ENCODE peak calls at places on chromosomes 4 and X, in ten cellular contexts. One of them, this sample, is unnamed.

GRCh38 chrX:48818098-48818497 is 8.2 kb upstream of the ERAS start:
- DNase-seq in left ventricle myocardium inferior: no peak
- DNase-seq in neural crest cell: no peak
- DNase-seq in cardiac muscle cell: no peak
- DNase-seq in right atrium auricular region: no peak
- DNase-seq in astrocyte of the spinal cord: no peak
- DNase-seq in AG09319: no peak
- DNase-seq in foreskin fibroblast: no peak
- DNase-seq in dorsolateral prefrontal cortex: no peak
- DNase-seq in A549: no peak
- DNase-seq in this sample: no peak

GRCh38 chr4:30929649-30930048 is 209.5 kb downstream of the PCDH7 start:
- DNase-seq in left ventricle myocardium inferior: no peak
- DNase-seq in neural crest cell: no peak
- DNase-seq in cardiac muscle cell: no peak
- DNase-seq in right atrium auricular region: no peak
- DNase-seq in astrocyte of the spinal cord: no peak
- DNase-seq in AG09319: no peak
- DNase-seq in foreskin fibroblast: no peak
- DNase-seq in dorsolateral prefrontal cortex: no peak
- DNase-seq in A549: no peak
- DNase-seq in this sample: no peak

GRCh38 chr4:38762560-38762959 is 20.2 kb downstream of the TLR10 start:
- DNase-seq in left ventricle myocardium inferior: no peak
- DNase-seq in neural crest cell: no peak
- DNase-seq in cardiac muscle cell: no peak
- DNase-seq in right atrium auricular region: no peak
- DNase-seq in astrocyte of the spinal cord: no peak
- DNase-seq in AG09319: no peak
- DNase-seq in foreskin fibroblast: no peak
- DNase-seq in dorsolateral prefrontal cortex: no peak
- DNase-seq in A549: no peak
- DNase-seq in this sample: no peak

GRCh38 chr4:88465653-88466192 is 8.8 kb downstream of the HERC5 start:
- DNase-seq in left ventricle myocardium inferior: no peak
- DNase-seq in neural crest cell: no peak
- DNase-seq in cardiac muscle cell: no peak
- DNase-seq in right atrium auricular region: no peak
- DNase-seq in astrocyte of the spinal cord: no peak
- DNase-seq in AG09319: no peak
- DNase-seq in foreskin fibroblast: no peak
- DNase-seq in dorsolateral prefrontal cortex: no peak
- DNase-seq in A549: no peak
- DNase-seq in this sample: no peak

GRCh38 chr4:151614532-151614931 is 146.3 kb downstream of the GATB start:
- DNase-seq in left ventricle myocardium inferior: no peak
- DNase-seq in neural crest cell: no peak
- DNase-seq in cardiac muscle cell: no peak
- DNase-seq in right atrium auricular region: no peak
- DNase-seq in astrocyte of the spinal cord: no peak
- DNase-seq in AG09319: no peak
- DNase-seq in foreskin fibroblast: no peak
- DNase-seq in dorsolateral prefrontal cortex: no peak
- DNase-seq in A549: no peak
- DNase-seq in this sample: peak; percentile 62

GRCh38 chrX:1581132-1581531 is 10.3 kb upstream of the AKAP17A start:
- DNase-seq in left ventricle myocardium inferior: no peak
- DNase-seq in neural crest cell: peak; percentile 64
- DNase-seq in cardiac muscle cell: peak; percentile 23
- DNase-seq in right atrium auricular region: peak; percentile 59
- DNase-seq in astrocyte of the spinal cord: peak; percentile 20
- DNase-seq in AG09319: no peak
- DNase-seq in foreskin fibroblast: no peak
- DNase-seq in dorsolateral prefrontal cortex: no peak
- DNase-seq in A549: peak; percentile 71
- DNase-seq in this sample: no peak

GRCh38 chr4:112973897-112974296 is 75.6 kb upstream of the ANK2 start:
- DNase-seq in left ventricle myocardium inferior: no peak
- DNase-seq in neural crest cell: no peak
- DNase-seq in cardiac muscle cell: no peak
- DNase-seq in right atrium auricular region: no peak
- DNase-seq in astrocyte of the spinal cord: no peak
- DNase-seq in AG09319: no peak
- DNase-seq in foreskin fibroblast: peak; percentile 20
- DNase-seq in dorsolateral prefrontal cortex: no peak
- DNase-seq in A549: no peak
- DNase-seq in this sample: no peak

GRCh38 chrX:41445171-41445570 is 2.0 kb upstream of the NYX start:
- DNase-seq in left ventricle myocardium inferior: no peak
- DNase-seq in neural crest cell: no peak
- DNase-seq in cardiac muscle cell: no peak
- DNase-seq in right atrium auricular region: no peak
- DNase-seq in astrocyte of the spinal cord: no peak
- DNase-seq in AG09319: no peak
- DNase-seq in foreskin fibroblast: no peak
- DNase-seq in dorsolateral prefrontal cortex: no peak
- DNase-seq in A549: no peak
- DNase-seq in this sample: no peak

GRCh38 chrX:48695524-48695875 is 1.0 kb upstream of the SUV39H1 start:
- DNase-seq in left ventricle myocardium inferior: no peak
- DNase-seq in neural crest cell: no peak
- DNase-seq in cardiac muscle cell: no peak
- DNase-seq in right atrium auricular region: no peak
- DNase-seq in astrocyte of the spinal cord: no peak
- DNase-seq in AG09319: no peak
- DNase-seq in foreskin fibroblast: peak; percentile 18
- DNase-seq in dorsolateral prefrontal cortex: no peak
- DNase-seq in A549: no peak
- DNase-seq in this sample: no peak

GRCh38 chr4:7679431-7679830 is 244.7 kb upstream of the PSAPL1 start:
- DNase-seq in left ventricle myocardium inferior: no peak
- DNase-seq in neural crest cell: no peak
- DNase-seq in cardiac muscle cell: no peak
- DNase-seq in right atrium auricular region: no peak
- DNase-seq in astrocyte of the spinal cord: no peak
- DNase-seq in AG09319: no peak
- DNase-seq in foreskin fibroblast: no peak
- DNase-seq in dorsolateral prefrontal cortex: no peak
- DNase-seq in A549: no peak
- DNase-seq in this sample: no peak

GRCh38 chr4:87525636-87526035 is 3.5 kb downstream of the SPARCL1 start:
- DNase-seq in left ventricle myocardium inferior: no peak
- DNase-seq in neural crest cell: no peak
- DNase-seq in cardiac muscle cell: no peak
- DNase-seq in right atrium auricular region: no peak
- DNase-seq in astrocyte of the spinal cord: no peak
- DNase-seq in AG09319: no peak
- DNase-seq in foreskin fibroblast: peak; percentile 34
- DNase-seq in dorsolateral prefrontal cortex: no peak
- DNase-seq in A549: no peak
- DNase-seq in this sample: peak; percentile 62

GRCh38 chrX:52988985-52989917 is 30.9 kb upstream of the FAM156A start:
- DNase-seq in left ventricle myocardium inferior: no peak
- DNase-seq in neural crest cell: no peak
- DNase-seq in cardiac muscle cell: no peak
- DNase-seq in right atrium auricular region: peak; percentile 38
- DNase-seq in astrocyte of the spinal cord: no peak
- DNase-seq in AG09319: no peak
- DNase-seq in foreskin fibroblast: no peak
- DNase-seq in dorsolateral prefrontal cortex: no peak
- DNase-seq in A549: no peak
- DNase-seq in this sample: no peak

GRCh38 chrX:153648358-153649177 is 1.6 kb downstream of the DUSP9 start:
- DNase-seq in left ventricle myocardium inferior: no peak
- DNase-seq in neural crest cell: no peak
- DNase-seq in cardiac muscle cell: no peak
- DNase-seq in right atrium auricular region: no peak
- DNase-seq in astrocyte of the spinal cord: no peak
- DNase-seq in AG09319: no peak
- DNase-seq in foreskin fibroblast: no peak
- DNase-seq in dorsolateral prefrontal cortex: no peak
- DNase-seq in A549: no peak
- DNase-seq in this sample: no peak

GRCh38 chrX:153650959-153651358 is 4.0 kb downstream of the DUSP9 start:
- DNase-seq in left ventricle myocardium inferior: no peak
- DNase-seq in neural crest cell: no peak
- DNase-seq in cardiac muscle cell: no peak
- DNase-seq in right atrium auricular region: no peak
- DNase-seq in astrocyte of the spinal cord: no peak
- DNase-seq in AG09319: no peak
- DNase-seq in foreskin fibroblast: no peak
- DNase-seq in dorsolateral prefrontal cortex: no peak
- DNase-seq in A549: no peak
- DNase-seq in this sample: no peak

GRCh38 chrX:153649915-153650782 is 3.1 kb downstream of the DUSP9 start:
- DNase-seq in left ventricle myocardium inferior: no peak
- DNase-seq in neural crest cell: no peak
- DNase-seq in cardiac muscle cell: no peak
- DNase-seq in right atrium auricular region: no peak
- DNase-seq in astrocyte of the spinal cord: no peak
- DNase-seq in AG09319: no peak
- DNase-seq in foreskin fibroblast: no peak
- DNase-seq in dorsolateral prefrontal cortex: peak; percentile 4
- DNase-seq in A549: no peak
- DNase-seq in this sample: no peak

GRCh38 chrX:153647461-153648357 is 706 bp downstream of the DUSP9 start:
- DNase-seq in left ventricle myocardium inferior: no peak
- DNase-seq in neural crest cell: no peak
- DNase-seq in cardiac muscle cell: no peak
- DNase-seq in right atrium auricular region: no peak
- DNase-seq in astrocyte of the spinal cord: no peak
- DNase-seq in AG09319: no peak
- DNase-seq in foreskin fibroblast: peak; percentile 10
- DNase-seq in dorsolateral prefrontal cortex: no peak
- DNase-seq in A549: no peak
- DNase-seq in this sample: no peak

DNA sequence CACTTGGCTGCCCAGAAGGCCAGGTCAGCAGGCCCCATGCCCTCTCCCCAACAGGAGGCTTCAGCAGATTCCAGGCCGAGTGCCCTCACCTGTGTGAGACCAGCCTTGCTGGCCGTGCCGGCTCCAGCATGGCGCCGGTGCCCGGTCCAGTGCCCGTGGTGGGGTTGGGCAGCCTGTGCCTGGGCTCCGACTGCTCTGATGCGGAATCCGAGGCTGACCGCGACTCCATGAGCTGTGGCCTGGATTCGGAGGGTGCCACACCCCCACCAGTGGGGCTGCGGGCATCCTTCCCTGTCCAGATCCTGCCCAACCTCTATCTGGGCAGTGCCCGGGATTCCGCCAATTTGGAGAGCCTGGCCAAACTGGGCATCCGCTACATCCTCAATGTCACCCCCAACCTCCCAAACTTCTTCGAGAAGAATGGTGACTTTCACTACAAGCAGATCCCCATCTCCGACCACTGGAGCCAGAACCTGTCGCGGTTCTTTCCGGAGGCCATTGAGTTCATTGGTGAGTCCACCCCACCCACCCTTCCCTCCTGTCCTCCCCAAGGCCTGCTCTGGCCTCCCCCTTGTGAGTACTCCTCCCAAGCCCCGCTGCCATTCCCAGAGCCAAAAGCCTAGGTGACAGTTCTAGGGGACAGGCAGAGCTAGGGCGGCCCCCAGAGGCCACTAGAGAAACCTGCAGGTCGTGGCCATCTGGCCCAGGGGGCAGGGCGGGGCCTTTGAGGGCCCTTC is 2.3 kb downstream of the DUSP9 start:
- DNase-seq in left ventricle myocardium inferior: no peak
- DNase-seq in neural crest cell: no peak
- DNase-seq in cardiac muscle cell: peak; percentile 48
- DNase-seq in right atrium auricular region: no peak
- DNase-seq in astrocyte of the spinal cord: no peak
- DNase-seq in AG09319: no peak
- DNase-seq in foreskin fibroblast: peak; percentile 15
- DNase-seq in dorsolateral prefrontal cortex: no peak
- DNase-seq in A549: peak; percentile 69
- DNase-seq in this sample: no peak
- TF ChIP-seq CTCF in left ventricle myocardium inferior: peak; percentile 49
- TF ChIP-seq CTCF in neural crest cell: peak; percentile 47
- TF ChIP-seq CTCF in cardiac muscle cell: peak; percentile 29
- TF ChIP-seq CTCF in right atrium auricular region: peak; percentile 9
- TF ChIP-seq CTCF in astrocyte of the spinal cord: peak; percentile 36
- TF ChIP-seq CTCF in AG09319: peak; percentile 5
- TF ChIP-seq CTCF in foreskin fibroblast: no peak
- TF ChIP-seq CTCF in dorsolateral prefrontal cortex: no peak
- TF ChIP-seq CTCF in A549: peak; percentile 31
- TF ChIP-seq CTCF in this sample: peak; percentile 39

DNA sequence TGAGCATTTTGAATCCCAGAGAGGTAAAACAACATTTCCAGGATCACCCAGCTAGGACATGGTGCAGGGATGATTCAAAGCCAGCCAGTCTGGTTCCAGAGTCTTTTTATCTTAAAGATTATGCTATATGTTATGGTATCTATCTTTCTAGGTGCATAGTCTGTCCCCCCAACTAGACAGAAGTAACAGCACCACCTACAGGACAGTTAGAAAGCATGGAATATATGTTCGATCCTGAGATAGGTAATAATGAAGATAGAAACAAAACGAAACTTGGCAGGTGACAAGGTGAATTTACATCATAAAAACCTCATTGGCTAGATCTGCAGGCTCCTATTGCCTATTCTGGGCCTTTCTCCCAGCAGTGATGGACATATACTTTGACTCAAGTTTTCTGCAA is 723.2 kb downstream of the SMARCA1 start:
- DNase-seq in left ventricle myocardium inferior: no peak
- DNase-seq in neural crest cell: no peak
- DNase-seq in cardiac muscle cell: no peak
- DNase-seq in right atrium auricular region: no peak
- DNase-seq in astrocyte of the spinal cord: no peak
- DNase-seq in AG09319: no peak
- DNase-seq in foreskin fibroblast: no peak
- DNase-seq in dorsolateral prefrontal cortex: no peak
- DNase-seq in A549: no peak
- DNase-seq in this sample: no peak
- TF ChIP-seq CTCF in left ventricle myocardium inferior: no peak
- TF ChIP-seq CTCF in neural crest cell: peak; percentile 55
- TF ChIP-seq CTCF in cardiac muscle cell: no peak
- TF ChIP-seq CTCF in right atrium auricular region: no peak
- TF ChIP-seq CTCF in astrocyte of the spinal cord: no peak
- TF ChIP-seq CTCF in AG09319: no peak
- TF ChIP-seq CTCF in foreskin fibroblast: no peak
- TF ChIP-seq CTCF in dorsolateral prefrontal cortex: no peak
- TF ChIP-seq CTCF in A549: peak; percentile 17
- TF ChIP-seq CTCF in this sample: no peak

GRCh38 chr4:142660728-142661127 is 185.4 kb downstream of the INPP4B start:
- DNase-seq in left ventricle myocardium inferior: no peak
- DNase-seq in neural crest cell: no peak
- DNase-seq in cardiac muscle cell: no peak
- DNase-seq in right atrium auricular region: no peak
- DNase-seq in astrocyte of the spinal cord: no peak
- DNase-seq in AG09319: no peak
- DNase-seq in foreskin fibroblast: no peak
- DNase-seq in dorsolateral prefrontal cortex: no peak
- DNase-seq in A549: no peak
- DNase-seq in this sample: no peak
- TF ChIP-seq CTCF in left ventricle myocardium inferior: no peak
- TF ChIP-seq CTCF in neural crest cell: peak; percentile 18
- TF ChIP-seq CTCF in cardiac muscle cell: no peak
- TF ChIP-seq CTCF in right atrium auricular region: no peak
- TF ChIP-seq CTCF in astrocyte of the spinal cord: no peak
- TF ChIP-seq CTCF in AG09319: no peak
- TF ChIP-seq CTCF in foreskin fibroblast: no peak
- TF ChIP-seq CTCF in dorsolateral prefrontal cortex: no peak
- TF ChIP-seq CTCF in A549: no peak
- TF ChIP-seq CTCF in this sample: peak; percentile 11

GRCh38 chrX:74458738-74459137 is 37.4 kb downstream of the SLC16A2 start:
- DNase-seq in left ventricle myocardium inferior: no peak
- DNase-seq in neural crest cell: no peak
- DNase-seq in cardiac muscle cell: no peak
- DNase-seq in right atrium auricular region: no peak
- DNase-seq in astrocyte of the spinal cord: peak; percentile 69
- DNase-seq in AG09319: no peak
- DNase-seq in foreskin fibroblast: peak; percentile 65
- DNase-seq in dorsolateral prefrontal cortex: no peak
- DNase-seq in A549: no peak
- DNase-seq in this sample: peak; percentile 50
- TF ChIP-seq CTCF in left ventricle myocardium inferior: no peak
- TF ChIP-seq CTCF in neural crest cell: no peak
- TF ChIP-seq CTCF in cardiac muscle cell: no peak
- TF ChIP-seq CTCF in right atrium auricular region: no peak
- TF ChIP-seq CTCF in astrocyte of the spinal cord: no peak
- TF ChIP-seq CTCF in AG09319: no peak
- TF ChIP-seq CTCF in foreskin fibroblast: no peak
- TF ChIP-seq CTCF in dorsolateral prefrontal cortex: no peak
- TF ChIP-seq CTCF in A549: peak; percentile 36
- TF ChIP-seq CTCF in this sample: no peak